ENCODE peak calls at places on chromosome 20, in five cellular contexts. One of them, this sample, is unnamed.

GRCh38 chr20:62787866-62788265 is 8.4 kb upstream of the MRGBP start:
- DNase-seq in mucosa of gallbladder: no peak
- DNase-seq in GM13977: no peak
- DNase-seq in ELR: no peak
- DNase-seq in iPS-NIHi11: no peak
- DNase-seq in this sample: no peak

GRCh38 chr20:32343438-32343837 is 14.7 kb upstream of the ASXL1 start:
- DNase-seq in mucosa of gallbladder: no peak
- DNase-seq in ELR: peak; percentile 93
- DNase-seq in iPS-NIHi11: no peak
- DNase-seq in GM13977: no peak
- DNase-seq in this sample: no peak

GRCh38 chr20:48584391-48585249 is 243.2 kb downstream of the PREX1 start:
- DNase-seq in iPS-NIHi11: no peak
- DNase-seq in mucosa of gallbladder: peak; percentile 46
- DNase-seq in GM13977: no peak
- DNase-seq in ELR: no peak
- DNase-seq in this sample: peak; percentile 58

GRCh38 chr20:63215101-63216040 is 560 bp downstream of the YTHDF1 start:
- DNase-seq in mucosa of gallbladder: no peak
- DNase-seq in iPS-NIHi11: peak; percentile 77
- DNase-seq in ELR: peak; percentile 83
- DNase-seq in GM13977: peak; percentile 73
- DNase-seq in this sample: peak; percentile 59

GRCh38 chr20:57663681-57664451 is 43.6 kb upstream of the ZBP1 start:
- DNase-seq in ELR: no peak
- DNase-seq in mucosa of gallbladder: no peak
- DNase-seq in iPS-NIHi11: no peak
- DNase-seq in GM13977: no peak
- DNase-seq in this sample: no peak

GRCh38 chr20:31985152-31985551 is 17.2 kb downstream of the XKR7 start:
- DNase-seq in ELR: no peak
- DNase-seq in GM13977: no peak
- DNase-seq in mucosa of gallbladder: no peak
- DNase-seq in iPS-NIHi11: no peak
- DNase-seq in this sample: no peak

GRCh38 chr20:58795181-58795922 is 55.4 kb downstream of the GNAS-AS1 start:
- DNase-seq in GM13977: no peak
- DNase-seq in mucosa of gallbladder: no peak
- DNase-seq in iPS-NIHi11: no peak
- DNase-seq in ELR: no peak
- DNase-seq in this sample: no peak

GRCh38 chr20:25160897-25161296 is 34.6 kb upstream of the ENTPD6 start:
- DNase-seq in ELR: no peak
- DNase-seq in mucosa of gallbladder: no peak
- DNase-seq in GM13977: no peak
- DNase-seq in iPS-NIHi11: no peak
- DNase-seq in this sample: no peak

GRCh38 chr20:25061103-25061799 is 3.3 kb upstream of the ACSS1 start:
- DNase-seq in mucosa of gallbladder: peak; percentile 67
- DNase-seq in GM13977: no peak
- DNase-seq in iPS-NIHi11: no peak
- DNase-seq in ELR: no peak
- DNase-seq in this sample: no peak

GRCh38 chr20:10658051-10658823 is 15.6 kb downstream of the JAG1 start:
- DNase-seq in GM13977: no peak
- DNase-seq in ELR: no peak
- DNase-seq in mucosa of gallbladder: no peak
- DNase-seq in iPS-NIHi11: no peak
- DNase-seq in this sample: no peak

GRCh38 chr20:63321148-63321831 is 28.3 kb downstream of the COL20A1 start:
- DNase-seq in ELR: peak; percentile 39
- DNase-seq in iPS-NIHi11: no peak
- DNase-seq in mucosa of gallbladder: no peak
- DNase-seq in GM13977: no peak
- DNase-seq in this sample: peak; percentile 44

GRCh38 chr20:61520076-61520639 is 268.1 kb downstream of the CDH4 start:
- DNase-seq in iPS-NIHi11: no peak
- DNase-seq in mucosa of gallbladder: no peak
- DNase-seq in GM13977: no peak
- DNase-seq in ELR: no peak
- DNase-seq in this sample: no peak

GRCh38 chr20:64142546-64142945 is 21.7 kb upstream of the MYT1 start:
- DNase-seq in iPS-NIHi11: no peak
- DNase-seq in mucosa of gallbladder: no peak
- DNase-seq in ELR: peak; percentile 34
- DNase-seq in GM13977: no peak
- DNase-seq in this sample: no peak

GRCh38 chr20:19691125-19691524 is 66.9 kb upstream of the RIN2 start:
- DNase-seq in ELR: no peak
- DNase-seq in GM13977: no peak
- DNase-seq in mucosa of gallbladder: peak; percentile 38
- DNase-seq in iPS-NIHi11: no peak
- DNase-seq in this sample: no peak

GRCh38 chr20:57653910-57654309 is 33.7 kb upstream of the ZBP1 start:
- DNase-seq in iPS-NIHi11: no peak
- DNase-seq in ELR: no peak
- DNase-seq in GM13977: no peak
- DNase-seq in mucosa of gallbladder: no peak
- DNase-seq in this sample: no peak

This sample was measured in mucosa of descending colon.